ENCODE peak calls at places on chromosomes 16 and 17, in four cellular contexts. One of them, this sample, is unnamed.

GRCh38 chr16:68496689-68497088 is 42.4 kb upstream of the ZFP90 start:
- DNase-seq in CD4-positive, alpha-beta T cell: no peak
- DNase-seq in upper lobe of right lung: no peak
- DNase-seq in islet precursor cell: no peak
- DNase-seq in this sample: no peak

GRCh38 chr17:63780507-63780906 is 6.5 kb downstream of the DDX42 start:
- DNase-seq in CD4-positive, alpha-beta T cell: no peak
- DNase-seq in upper lobe of right lung: no peak
- DNase-seq in islet precursor cell: no peak
- DNase-seq in this sample: no peak

GRCh38 chr17:50149425-50150353 is 788 bp downstream of the PPP1R9B start:
- DNase-seq in CD4-positive, alpha-beta T cell: peak; percentile 46
- DNase-seq in upper lobe of right lung: peak; percentile 86
- DNase-seq in islet precursor cell: peak; percentile 87
- DNase-seq in this sample: no peak

GRCh38 chr16:58026139-58026704 is 668 bp downstream of the MMP15 start:
- DNase-seq in CD4-positive, alpha-beta T cell: no peak
- DNase-seq in upper lobe of right lung: peak; percentile 82
- DNase-seq in islet precursor cell: peak; percentile 73
- DNase-seq in this sample: no peak

GRCh38 chr16:57091200-57091989 is 988 bp upstream of the CPNE2 start:
- DNase-seq in CD4-positive, alpha-beta T cell: no peak
- DNase-seq in upper lobe of right lung: peak; percentile 82
- DNase-seq in islet precursor cell: peak; percentile 98
- DNase-seq in this sample: no peak

GRCh38 chr16:22787456-22788189 is 26.3 kb upstream of the HS3ST2 start:
- DNase-seq in CD4-positive, alpha-beta T cell: no peak
- DNase-seq in upper lobe of right lung: no peak
- DNase-seq in islet precursor cell: peak; percentile 84
- DNase-seq in this sample: no peak

GRCh38 chr17:69828087-69828486 is 246.9 kb upstream of the KCNJ16 start:
- DNase-seq in CD4-positive, alpha-beta T cell: no peak
- DNase-seq in upper lobe of right lung: no peak
- DNase-seq in islet precursor cell: no peak
- DNase-seq in this sample: no peak

GRCh38 chr16:88288303-88288702 is 94.5 kb upstream of the ZNF469 start:
- DNase-seq in CD4-positive, alpha-beta T cell: no peak
- DNase-seq in upper lobe of right lung: no peak
- DNase-seq in islet precursor cell: no peak
- DNase-seq in this sample: no peak

GRCh38 chr17:66953661-66954060 is 10.8 kb upstream of the CACNG4 start:
- DNase-seq in CD4-positive, alpha-beta T cell: no peak
- DNase-seq in upper lobe of right lung: no peak
- DNase-seq in islet precursor cell: no peak
- DNase-seq in this sample: no peak

GRCh38 chr16:60151987-60152386 is 1417.9 kb upstream of the GOT2 start:
- DNase-seq in CD4-positive, alpha-beta T cell: no peak
- DNase-seq in upper lobe of right lung: no peak
- DNase-seq in islet precursor cell: no peak
- DNase-seq in this sample: no peak

GRCh38 chr17:67353929-67354557 is 12.3 kb downstream of the PSMD12 start:
- DNase-seq in CD4-positive, alpha-beta T cell: no peak
- DNase-seq in upper lobe of right lung: no peak
- DNase-seq in islet precursor cell: no peak
- DNase-seq in this sample: peak; percentile 40